ENCODE peak calls at places on chromosomes 16 and 17, in four cellular contexts. S, K, G and Y are unnamed samples.

GRCh38 chr17:44324092-44324570 is 492 bp downstream of the SLC25A39 start:
- ATAC-seq in S (no peak), G (no peak), K (peak), Y (peak)

GRCh38 chr17:49989518-49989880 is 5.5 kb downstream of the DLX3 start:
- ATAC-seq in G (no peak), K (no peak), S (no peak), Y (no peak)

GRCh38 chr16:73329363-73330306 is 281.7 kb upstream of the ZFHX3 start:
- ATAC-seq in G (no peak), S (no peak), K (no peak), Y (no peak)

GRCh38 chr16:70772493-70772892 is 28.5 kb downstream of the VAC14 start:
- ATAC-seq in K (no peak), G (no peak), S (no peak), Y (no peak)

GRCh38 chr17:69492410-69493071 is 78.0 kb downstream of the MAP2K6 start:
- ATAC-seq in G (no peak), S (no peak), K (no peak), Y (no peak)

GRCh38 chr17:35605753-35606152 is 18.6 kb downstream of the AP2B1 start:
- ATAC-seq in G (no peak), S (no peak), K (no peak), Y (no peak)

GRCh38 chr16:477758-478157 is 49.8 kb upstream of the CAPN15 start:
- ATAC-seq in K (no peak), S (no peak), G (no peak), Y (no peak)

GRCh38 chr17:36198831-36199465 is 2.4 kb upstream of the CCL3L1 start:
- ATAC-seq in S (peak), G (peak), K (peak), Y (peak)

GRCh38 chr17:64534187-64534586 is 27.4 kb downstream of the CEP95 start:
- ATAC-seq in S (peak), K (peak), G (peak), Y (no peak)

GRCh38 chr17:78774456-78774855 is 7.6 kb downstream of the CYTH1 start:
- ATAC-seq in K (no peak), G (peak), S (no peak), Y (no peak)

GRCh38 chr17:45241315-45242011 is 19.8 kb downstream of the FMNL1 start:
- ATAC-seq in K (peak), S (no peak), G (no peak), Y (peak)

GRCh38 chr17:77228224-77229215 is 87.8 kb downstream of the SEC14L1 start:
- ATAC-seq in K (no peak), G (no peak), S (no peak), Y (no peak)

GRCh38 chr17:77217566-77217965 is 76.8 kb downstream of the SEC14L1 start:
- ATAC-seq in K (no peak), G (no peak), S (no peak), Y (no peak)